ENCODE peak calls at places on chromosomes 6 and 20, in nine cellular contexts. H is ACHN; S is ELR; Q is CD4-positive, CD25-positive, alpha-beta regulatory T cell; P is T-helper 9 cell; X is uterus; J is occipital lobe; G is foreskin fibroblast; V is osteocyte. B is an unnamed sample.

GRCh38 chr20:19026121-19026878 is 186.1 kb upstream of the SLC24A3 start:
- DNase-seq in H (no peak), S (no peak), Q (no peak), P (no peak), X (peak), J (no peak), G (no peak), V (peak), B (no peak)

GRCh38 chr6:17081273-17081672 is 20.6 kb upstream of the STMND1 start:
- DNase-seq in H (no peak), S (no peak), Q (no peak), P (no peak), X (no peak), J (no peak), G (no peak), V (no peak), B (no peak)

GRCh38 chr6:104130343-104130742 is 729.4 kb downstream of the HACE1 start:
- DNase-seq in H (no peak), S (no peak), Q (no peak), P (no peak), X (no peak), J (no peak), G (no peak), V (no peak), B (no peak)

GRCh38 chr6:116973992-116974391 is 97.0 kb downstream of the RFX6 start:
- DNase-seq in H (no peak), S (no peak), Q (no peak), P (no peak), X (no peak), J (no peak), G (no peak), V (no peak), B (no peak)

GRCh38 chr6:4480788-4481725 is 295.1 kb upstream of the CDYL start:
- DNase-seq in H (no peak), S (no peak), Q (no peak), P (no peak), X (no peak), J (no peak), G (no peak), V (no peak), B (no peak)

GRCh38 chr6:158630944-158631616 is 13.5 kb downstream of the DYNLT1 start:
- DNase-seq in H (no peak), S (no peak), Q (no peak), P (no peak), X (peak), J (no peak), G (peak), V (peak), B (no peak)

GRCh38 chr20:51360451-51361230 is 181.9 kb downstream of the NFATC2 start:
- DNase-seq in H (peak), S (peak), Q (no peak), P (no peak), X (no peak), J (no peak), G (peak), V (no peak), B (no peak)

GRCh38 chr6:118574051-118574865 is 26.2 kb downstream of the PLN start:
- DNase-seq in H (peak), S (no peak), Q (no peak), P (no peak), X (no peak), J (no peak), G (peak), V (no peak), B (no peak)

GRCh38 chr6:43496370-43497128 is 13.6 kb downstream of the LRRC73 start:
- DNase-seq in H (peak), S (peak), Q (no peak), P (no peak), X (no peak), J (no peak), G (peak), V (no peak), B (no peak)

GRCh38 chr20:53168491-53168890 is 196.3 kb downstream of the TSHZ2 start:
- DNase-seq in H (no peak), S (no peak), Q (no peak), P (no peak), X (no peak), J (no peak), G (no peak), V (no peak), B (no peak)

GRCh38 chr6:44049163-44049988 is 77.9 kb downstream of the MRPL14 start:
- DNase-seq in H (no peak), S (peak), Q (no peak), P (no peak), X (no peak), J (no peak), G (peak), V (no peak), B (no peak)

GRCh38 chr20:17470521-17470920 is 60.7 kb downstream of the BFSP1 start:
- DNase-seq in H (no peak), S (no peak), Q (no peak), P (no peak), X (no peak), J (no peak), G (no peak), V (peak), B (no peak)

GRCh38 chr20:56861590-56861989 is 232.5 kb downstream of the TFAP2C start:
- DNase-seq in H (no peak), S (no peak), Q (no peak), P (no peak), X (no peak), J (no peak), G (no peak), V (no peak), B (no peak)

GRCh38 chr6:113627480-113627879 is 229.7 kb upstream of the MARCKS start:
- DNase-seq in H (no peak), S (no peak), Q (no peak), P (no peak), X (no peak), J (no peak), G (no peak), V (no peak), B (no peak)

GRCh38 chr6:161169690-161170089 is 104.2 kb downstream of the AGPAT4 start:
- DNase-seq in H (peak), S (peak), Q (no peak), P (no peak), X (peak), J (peak), G (peak), V (no peak), B (no peak)

GRCh38 chr6:95216560-95216959 is 360.8 kb upstream of the MANEA start:
- DNase-seq in H (no peak), S (no peak), Q (no peak), P (no peak), X (no peak), J (no peak), G (no peak), V (no peak), B (no peak)

GRCh38 chr6:1917628-1918371 is 308.1 kb downstream of the FOXC1 start:
- DNase-seq in H (peak), S (peak), Q (no peak), P (no peak), X (no peak), J (peak), G (peak), V (no peak), B (no peak)

GRCh38 chr20:63328026-63328700 is 33.0 kb downstream of the CHRNA4 start:
- DNase-seq in H (no peak), S (no peak), Q (no peak), P (no peak), X (no peak), J (no peak), G (no peak), V (no peak), B (no peak)

GRCh38 chr6:4941782-4942672 is 61.8 kb downstream of the RPP40 start:
- DNase-seq in H (peak), S (peak), Q (no peak), P (no peak), X (peak), J (no peak), G (peak), V (no peak), B (no peak)

GRCh38 chr6:78999737-79000136 is 78.3 kb downstream of the PHIP start:
- DNase-seq in H (no peak), S (no peak), Q (no peak), P (no peak), X (no peak), J (no peak), G (no peak), V (no peak), B (no peak)

GRCh38 chr20:49924247-49924646 is 8.9 kb upstream of the SPATA2 start:
- DNase-seq in H (no peak), S (no peak), Q (no peak), P (no peak), X (no peak), J (no peak), G (no peak), V (no peak), B (no peak)

GRCh38 chr6:169165561-169166300 is 87.9 kb downstream of the THBS2 start:
- DNase-seq in H (no peak), S (no peak), Q (no peak), P (no peak), X (no peak), J (no peak), G (peak), V (peak), B (no peak)

GRCh38 chr6:53910834-53911233 is 116.0 kb downstream of the LRRC1 start:
- DNase-seq in H (no peak), S (no peak), Q (no peak), P (no peak), X (no peak), J (peak), G (peak), V (no peak), B (no peak)

GRCh38 chr6:88349511-88349910 is 183.4 kb upstream of the CNR1 start:
- DNase-seq in H (no peak), S (no peak), Q (no peak), P (no peak), X (no peak), J (no peak), G (peak), V (no peak), B (no peak)

GRCh38 chr20:59157961-59158541 is 5.6 kb upstream of the ZNF831 start:
- DNase-seq in H (no peak), S (no peak), Q (no peak), P (no peak), X (no peak), J (no peak), G (no peak), V (no peak), B (no peak)

GRCh38 chr6:133062702-133063319 is 178.3 kb upstream of the EYA4 start:
- DNase-seq in H (no peak), S (no peak), Q (no peak), P (no peak), X (no peak), J (no peak), G (peak), V (no peak), B (no peak)

GRCh38 chr6:133376743-133377142 is 135.6 kb downstream of the EYA4 start:
- DNase-seq in H (no peak), S (no peak), Q (no peak), P (no peak), X (no peak), J (no peak), G (no peak), V (no peak), B (no peak)

GRCh38 chr20:44068311-44068710 is 118.7 kb downstream of the JPH2 start:
- DNase-seq in H (no peak), S (no peak), Q (no peak), P (no peak), X (no peak), J (no peak), G (no peak), V (peak), B (no peak)

GRCh38 chr6:34350937-34351217 is 41.6 kb downstream of the NUDT3 start:
- DNase-seq in H (no peak), S (no peak), Q (no peak), P (no peak), X (no peak), J (no peak), G (no peak), V (no peak), B (no peak)